ENCODE peak calls at places on chromosomes 16 and 17, in six cellular contexts. One of them, this sample, is unnamed.

GRCh38 chr17:76414334-76415295 is 30.2 kb downstream of the SPHK1 start:
- DNase-seq in endothelial cell of umbilical vein: peak; percentile 44
- DNase-seq in A549: no peak
- DNase-seq in K562: peak; percentile 86
- DNase-seq in HepG2: no peak
- DNase-seq in GM12878: no peak
- DNase-seq in this sample: no peak

GRCh38 chr16:51445250-51445649 is 294.2 kb upstream of the SALL1 start:
- DNase-seq in K562: no peak
- DNase-seq in endothelial cell of umbilical vein: no peak
- DNase-seq in A549: no peak
- DNase-seq in GM12878: no peak
- DNase-seq in HepG2: no peak
- DNase-seq in this sample: no peak

GRCh38 chr17:10161392-10161791 is 37.0 kb downstream of the GAS7 start:
- DNase-seq in A549: no peak
- DNase-seq in HepG2: no peak
- DNase-seq in endothelial cell of umbilical vein: no peak
- DNase-seq in GM12878: no peak
- DNase-seq in K562: no peak
- DNase-seq in this sample: no peak

GRCh38 chr16:49431591-49432290 is 58.1 kb downstream of the C16orf78 start:
- DNase-seq in A549: no peak
- DNase-seq in GM12878: no peak
- DNase-seq in HepG2: no peak
- DNase-seq in endothelial cell of umbilical vein: no peak
- DNase-seq in K562: no peak
- DNase-seq in this sample: no peak

GRCh38 chr16:85395207-85395912 is 217.8 kb upstream of the GSE1 start:
- DNase-seq in A549: peak; percentile 86
- DNase-seq in GM12878: peak; percentile 24
- DNase-seq in HepG2: peak; percentile 37
- DNase-seq in K562: peak; percentile 80
- DNase-seq in endothelial cell of umbilical vein: peak; percentile 63
- DNase-seq in this sample: peak; percentile 94

GRCh38 chr16:11582157-11582814 is 4.4 kb downstream of the LITAF start:
- DNase-seq in endothelial cell of umbilical vein: no peak
- DNase-seq in K562: no peak
- DNase-seq in GM12878: no peak
- DNase-seq in A549: no peak
- DNase-seq in HepG2: no peak
- DNase-seq in this sample: no peak

GRCh38 chr17:78151514-78152008 is 5.4 kb downstream of the C17orf99 start:
- DNase-seq in endothelial cell of umbilical vein: no peak
- DNase-seq in A549: peak; percentile 93
- DNase-seq in HepG2: peak; percentile 70
- DNase-seq in K562: no peak
- DNase-seq in GM12878: no peak
- DNase-seq in this sample: no peak

GRCh38 chr17:64160378-64160777 is 30.4 kb upstream of the ERN1 start:
- DNase-seq in A549: no peak
- DNase-seq in GM12878: no peak
- DNase-seq in K562: no peak
- DNase-seq in HepG2: no peak
- DNase-seq in endothelial cell of umbilical vein: no peak
- DNase-seq in this sample: no peak

GRCh38 chr17:17143501-17143900 is 62.6 kb downstream of the PLD6 start:
- DNase-seq in HepG2: no peak
- DNase-seq in endothelial cell of umbilical vein: no peak
- DNase-seq in A549: no peak
- DNase-seq in GM12878: no peak
- DNase-seq in K562: no peak
- DNase-seq in this sample: no peak

GRCh38 chr17:63290784-63291183 is 155.3 kb downstream of the CYB561 start:
- DNase-seq in GM12878: no peak
- DNase-seq in HepG2: no peak
- DNase-seq in endothelial cell of umbilical vein: peak; percentile 28
- DNase-seq in K562: no peak
- DNase-seq in A549: no peak
- DNase-seq in this sample: no peak

GRCh38 chr17:78484300-78485159 is 92.7 kb downstream of the DNAH17 start:
- DNase-seq in K562: peak; percentile 98
- DNase-seq in GM12878: no peak
- DNase-seq in HepG2: no peak
- DNase-seq in A549: peak; percentile 93
- DNase-seq in endothelial cell of umbilical vein: peak; percentile 25
- DNase-seq in this sample: peak; percentile 38

DNA sequence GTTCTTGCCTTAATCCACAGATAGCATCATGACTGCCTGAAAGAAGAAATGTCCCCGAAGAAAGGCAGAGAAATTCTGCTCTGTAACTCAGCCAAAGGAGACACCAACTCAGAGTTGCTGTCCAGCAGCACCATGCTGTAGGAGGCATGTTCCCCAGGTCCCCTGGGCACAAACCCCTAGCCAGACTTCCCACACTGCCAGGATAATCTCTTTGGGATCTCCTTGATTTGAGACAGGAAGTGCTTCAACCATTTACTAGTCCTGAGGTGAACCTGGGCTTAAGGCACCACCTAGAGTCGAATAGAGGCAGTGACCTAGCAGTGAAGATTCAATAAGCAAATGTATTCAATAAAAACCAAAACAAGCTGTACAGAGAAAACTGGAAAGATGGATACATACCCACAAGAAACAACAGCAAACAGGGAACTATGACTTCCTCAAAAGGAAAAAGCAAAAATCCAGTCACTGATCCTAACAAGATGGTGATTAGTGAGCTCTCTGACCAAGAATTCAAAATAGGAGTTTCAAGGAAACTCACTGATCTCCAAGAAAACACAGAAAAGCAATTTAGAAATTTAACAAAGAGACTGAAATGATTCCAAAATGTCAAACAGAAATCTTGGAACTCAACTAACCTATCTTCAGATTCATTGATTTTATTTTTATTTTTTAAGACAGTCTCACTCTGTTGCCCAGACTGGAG is 5.7 kb downstream of the OR4D2 start:
- DNase-seq in K562: peak; percentile 36
- DNase-seq in endothelial cell of umbilical vein: no peak
- DNase-seq in HepG2: peak; percentile 62
- DNase-seq in GM12878: peak; percentile 3
- DNase-seq in A549: peak; percentile 68
- DNase-seq in this sample: peak; percentile 55
- TF ChIP-seq CTCF in K562: peak; percentile 64
- TF ChIP-seq CTCF in endothelial cell of umbilical vein: no peak
- TF ChIP-seq CTCF in HepG2: peak; percentile 66
- TF ChIP-seq CTCF in GM12878: peak; percentile 49
- TF ChIP-seq CTCF in A549: peak; percentile 61
- TF ChIP-seq CTCF in this sample: peak; percentile 49

GRCh38 chr17:75240394-75241142 is 20.8 kb downstream of the GGA3 start:
- DNase-seq in A549: peak; percentile 81
- DNase-seq in endothelial cell of umbilical vein: peak; percentile 45
- DNase-seq in HepG2: peak; percentile 58
- DNase-seq in K562: peak; percentile 88
- DNase-seq in GM12878: no peak
- DNase-seq in this sample: peak; percentile 70
- TF ChIP-seq MYC in A549: no peak
- TF ChIP-seq MYC in endothelial cell of umbilical vein: no peak
- TF ChIP-seq MYC in HepG2: no peak
- TF ChIP-seq MYC in K562: peak; percentile 62
- TF ChIP-seq MYC in GM12878: no peak
- TF ChIP-seq MYC in this sample: no peak

GRCh38 chr16:19900590-19900989 is 15.9 kb upstream of the GPRC5B start:
- DNase-seq in endothelial cell of umbilical vein: no peak
- DNase-seq in HepG2: no peak
- DNase-seq in A549: no peak
- DNase-seq in K562: no peak
- DNase-seq in GM12878: no peak
- DNase-seq in this sample: no peak
- TF ChIP-seq CTCF in endothelial cell of umbilical vein: no peak
- TF ChIP-seq CTCF in HepG2: no peak
- TF ChIP-seq CTCF in A549: no peak
- TF ChIP-seq CTCF in K562: no peak
- TF ChIP-seq CTCF in GM12878: no peak
- TF ChIP-seq CTCF in this sample: no peak

GRCh38 chr17:44673893-44674292 is 15.7 kb downstream of the CCDC43 start:
- DNase-seq in A549: no peak
- DNase-seq in HepG2: no peak
- DNase-seq in GM12878: no peak
- DNase-seq in endothelial cell of umbilical vein: no peak
- DNase-seq in K562: no peak
- DNase-seq in this sample: no peak
- TF ChIP-seq MYC in A549: no peak
- TF ChIP-seq MYC in HepG2: no peak
- TF ChIP-seq MYC in GM12878: no peak
- TF ChIP-seq MYC in endothelial cell of umbilical vein: no peak
- TF ChIP-seq MYC in K562: no peak
- TF ChIP-seq MYC in this sample: no peak

DNA sequence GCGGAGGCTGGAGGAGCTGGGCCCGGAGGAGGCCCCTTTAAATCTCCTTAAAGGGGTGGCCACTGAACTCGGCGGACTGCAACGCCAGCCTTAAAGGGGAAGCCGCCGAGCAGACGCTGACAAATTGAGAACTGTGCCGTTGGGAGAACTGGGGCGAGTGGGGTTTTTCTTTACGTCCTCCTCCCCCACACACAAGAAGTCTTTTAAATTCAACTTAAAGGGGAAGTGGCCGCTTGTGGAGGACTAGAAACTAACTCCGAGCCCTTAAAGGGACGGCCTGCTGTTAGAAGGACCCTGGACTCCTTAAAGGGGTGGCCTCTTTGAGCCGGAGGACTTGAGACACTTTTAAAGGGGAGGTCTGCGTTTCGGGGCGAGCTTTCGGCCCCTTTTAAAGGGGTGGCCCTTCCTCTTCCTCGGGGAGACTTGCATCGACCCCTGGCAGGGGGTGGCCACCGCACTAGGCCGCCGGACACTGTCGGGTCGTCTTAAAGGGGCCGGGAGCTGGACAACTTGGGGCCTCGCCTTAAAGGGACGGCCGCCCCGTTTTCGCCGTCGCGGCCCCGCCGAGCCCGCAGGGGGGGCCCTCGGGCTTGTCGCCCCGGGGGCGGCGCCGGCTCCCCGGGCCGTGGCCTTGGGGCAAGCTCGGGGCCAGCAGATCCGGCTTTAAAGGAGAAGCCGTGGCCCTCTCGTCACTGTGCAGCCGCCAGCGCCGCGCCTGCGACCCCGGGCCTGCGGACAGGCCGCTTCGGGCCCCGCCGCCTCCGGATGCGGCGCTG is 688 bp downstream of the FBRS start:
- DNase-seq in endothelial cell of umbilical vein: no peak
- DNase-seq in GM12878: peak; percentile 90
- DNase-seq in K562: peak; percentile 75
- DNase-seq in A549: peak; percentile 78
- DNase-seq in HepG2: peak; percentile 96
- DNase-seq in this sample: peak; percentile 98
- TF ChIP-seq CTCF in endothelial cell of umbilical vein: peak; percentile 14
- TF ChIP-seq CTCF in GM12878: peak; percentile 27
- TF ChIP-seq CTCF in K562: peak; percentile 54
- TF ChIP-seq CTCF in A549: peak; percentile 4
- TF ChIP-seq CTCF in HepG2: peak; percentile 33
- TF ChIP-seq CTCF in this sample: no peak

This sample was measured in NB4.